ENCODE peak calls at places on chromosome 7, in four cellular contexts. B, Q, R and E are unnamed samples.

GRCh38 chr7:55280031-55280454 is 85.1 kb upstream of the LANCL2 start:
- DNase-seq in B (no peak), R (peak; percentile 24), Q (peak; percentile 45), E (peak; percentile 39)

GRCh38 chr7:274262-274661 is 15.7 kb upstream of the FOXL3 start:
- DNase-seq in B (no peak), R (no peak), Q (no peak), E (no peak)

GRCh38 chr7:73742753-73743641 is 4.4 kb upstream of the ABHD11 start:
- DNase-seq in B (no peak), R (no peak), Q (no peak), E (no peak)

GRCh38 chr7:83271212-83272099 is 108.8 kb upstream of the PCLO start:
- DNase-seq in Q (peak; percentile 17), B (no peak), R (no peak), E (no peak)

GRCh38 chr7:294440-295154 is 4.6 kb downstream of the FOXL3 start:
- DNase-seq in R (no peak), B (no peak), Q (no peak), E (no peak)

GRCh38 chr7:37984775-37985390 is 64.4 kb downstream of the EPDR1 start:
- DNase-seq in Q (no peak), B (no peak), R (no peak), E (no peak)

GRCh38 chr7:123748171-123748733 is 551 bp downstream of the WASL start:
- DNase-seq in B (no peak), R (peak; percentile 55), Q (no peak), E (peak; percentile 8)

GRCh38 chr7:82164813-82165212 is 278.8 kb downstream of the CACNA2D1 start:
- DNase-seq in Q (no peak), B (no peak), R (no peak), E (no peak)

GRCh38 chr7:20534543-20534942 is 80.9 kb upstream of the ABCB5 start:
- DNase-seq in R (no peak), Q (no peak), B (no peak), E (no peak)

GRCh38 chr7:156722427-156722826 is 81.9 kb downstream of the RNF32 start:
- DNase-seq in R (no peak), Q (no peak), B (no peak), E (no peak)

GRCh38 chr7:93279541-93279940 is 47.4 kb downstream of the VPS50 start:
- DNase-seq in R (no peak), Q (no peak), B (no peak), E (no peak)

GRCh38 chr7:95921543-95921942 is 149.2 kb downstream of the DYNC1I1 start:
- DNase-seq in Q (peak; percentile 15), R (no peak), B (no peak), E (no peak)

GRCh38 chr7:89332026-89332425 is 536.5 kb upstream of the TEX47 start:
- DNase-seq in R (no peak), Q (no peak), B (no peak), E (no peak)

GRCh38 chr7:151115121-151115835 is 29.0 kb downstream of the AGAP3 start:
- DNase-seq in B (no peak), R (no peak), Q (no peak), E (no peak)

GRCh38 chr7:4245866-4246470 is 436.1 kb upstream of the FOXK1 start:
- DNase-seq in Q (no peak), R (no peak), B (no peak), E (no peak)

GRCh38 chr7:106354822-106355221 is 70.0 kb upstream of the NAMPT start:
- DNase-seq in B (no peak), R (no peak), Q (no peak), E (no peak)

GRCh38 chr7:922334-923107 is 32.0 kb downstream of the ADAP1 start:
- DNase-seq in Q (no peak), B (no peak), R (no peak), E (no peak)

GRCh38 chr7:127809285-127809702 is 157.3 kb downstream of the SND1 start:
- DNase-seq in Q (no peak), R (no peak), B (no peak), E (no peak)

GRCh38 chr7:128167791-128168666 is 73.0 kb upstream of the LEP start:
- DNase-seq in Q (no peak), R (no peak), B (no peak), E (no peak)

GRCh38 chr7:132084776-132085388 is 491.4 kb downstream of the PLXNA4 start:
- DNase-seq in B (no peak), R (no peak), Q (no peak), E (no peak)

GRCh38 chr7:51325937-51326336 is 9.3 kb upstream of the COBL start:
- DNase-seq in Q (no peak), R (no peak), B (no peak), E (no peak)

DNA sequence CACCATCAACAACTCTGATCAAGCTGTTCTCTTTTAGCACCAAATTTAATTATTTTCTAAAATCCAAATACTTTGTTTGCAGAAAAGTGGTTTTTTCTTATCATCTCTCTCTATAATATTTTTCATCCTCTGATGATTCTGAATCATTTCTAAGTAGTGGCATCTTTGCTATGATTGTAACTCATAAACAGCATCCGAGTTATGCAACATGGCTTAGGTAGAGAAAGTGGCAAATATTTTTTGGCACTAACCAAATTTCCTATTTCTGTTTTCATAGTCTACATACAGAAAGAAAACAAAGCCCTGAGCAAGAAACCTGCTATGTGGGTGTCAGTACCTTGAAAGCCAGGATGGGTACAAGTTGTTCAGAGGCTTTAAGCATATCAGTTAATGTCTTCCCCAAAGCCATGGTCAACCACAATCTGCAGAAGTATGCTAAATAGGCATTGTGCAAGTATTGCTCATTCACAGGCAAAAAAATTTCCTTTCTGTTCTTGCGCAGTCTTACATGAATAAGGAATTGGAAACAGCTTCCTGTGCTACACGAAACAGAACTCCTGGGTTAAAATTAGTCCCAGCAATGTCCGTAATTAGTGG is 325.4 kb upstream of the MAGI2 start:
- DNase-seq in B (no peak), R (no peak), Q (no peak), E (no peak)
- H3K27ac ChIP-seq in B (no peak overlapping the region), R (no peak overlapping the region), Q (no peak overlapping the region), E (no peak overlapping the region)

GRCh38 chr7:27182861-27183681 is 2.0 kb downstream of the HOXA11 start:
- DNase-seq in B (no peak), R (no peak), Q (no peak), E (no peak)

GRCh38 chr7:27182285-27182827 is 2.7 kb downstream of the HOXA11 start:
- DNase-seq in R (no peak), Q (no peak), B (no peak), E (no peak)

GRCh38 chr7:27184342-27185012 is 555 bp downstream of the HOXA11 start:
- DNase-seq in B (no peak), R (no peak), Q (no peak), E (no peak)

GRCh38 chr7:27185013-27185707 is at the start of gene HOXA11:
- DNase-seq in R (no peak), Q (no peak), B (no peak), E (peak; percentile 33)

GRCh38 chr7:27183682-27184341 is 1.2 kb downstream of the HOXA11 start:
- DNase-seq in Q (no peak), B (no peak), R (no peak), E (no peak)
- H3K27ac ChIP-seq in Q (peak overlapping the region; percentile 71), B (no peak overlapping the region), R (no peak overlapping the region), E (no peak overlapping the region)

GRCh38 chr7:75663302-75663907 is 75.3 kb downstream of the HIP1 start:
- DNase-seq in R (no peak), Q (no peak), B (no peak), E (no peak)
- H3K27ac ChIP-seq in R (no peak overlapping the region), Q (no peak overlapping the region), B (peak overlapping the region; percentile 71), E (no peak overlapping the region)

DNA sequence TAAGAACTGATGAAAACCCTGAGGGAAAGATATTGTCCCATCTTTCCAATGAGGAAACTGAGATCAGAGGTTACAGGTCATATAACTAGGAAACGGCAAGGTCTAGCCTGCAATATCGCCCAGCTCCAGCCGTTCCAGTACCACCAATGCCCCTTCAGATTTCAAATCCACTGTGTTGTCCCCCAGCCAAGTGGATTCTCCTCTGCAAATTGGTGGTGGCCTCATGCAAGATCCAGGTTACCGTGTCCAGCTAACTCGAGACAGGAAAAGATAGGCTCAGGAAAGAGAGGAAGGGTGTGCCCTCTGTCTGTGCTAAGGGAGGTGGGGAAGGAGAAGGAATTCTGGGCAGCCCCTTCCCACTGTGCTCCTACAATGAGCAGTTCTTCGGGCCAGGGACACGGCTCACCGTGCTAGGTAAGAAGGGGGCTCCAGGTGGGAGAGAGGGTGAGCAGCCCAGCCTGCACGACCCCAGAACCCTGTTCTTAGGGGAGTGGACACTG is 25.3 kb downstream of the PRSS2 start:
- DNase-seq in B (no peak), Q (no peak), R (no peak), E (no peak)
- H3K27ac ChIP-seq in B (no peak overlapping the region), Q (no peak overlapping the region), R (no peak overlapping the region), E (peak overlapping the region; percentile 99)

DNA sequence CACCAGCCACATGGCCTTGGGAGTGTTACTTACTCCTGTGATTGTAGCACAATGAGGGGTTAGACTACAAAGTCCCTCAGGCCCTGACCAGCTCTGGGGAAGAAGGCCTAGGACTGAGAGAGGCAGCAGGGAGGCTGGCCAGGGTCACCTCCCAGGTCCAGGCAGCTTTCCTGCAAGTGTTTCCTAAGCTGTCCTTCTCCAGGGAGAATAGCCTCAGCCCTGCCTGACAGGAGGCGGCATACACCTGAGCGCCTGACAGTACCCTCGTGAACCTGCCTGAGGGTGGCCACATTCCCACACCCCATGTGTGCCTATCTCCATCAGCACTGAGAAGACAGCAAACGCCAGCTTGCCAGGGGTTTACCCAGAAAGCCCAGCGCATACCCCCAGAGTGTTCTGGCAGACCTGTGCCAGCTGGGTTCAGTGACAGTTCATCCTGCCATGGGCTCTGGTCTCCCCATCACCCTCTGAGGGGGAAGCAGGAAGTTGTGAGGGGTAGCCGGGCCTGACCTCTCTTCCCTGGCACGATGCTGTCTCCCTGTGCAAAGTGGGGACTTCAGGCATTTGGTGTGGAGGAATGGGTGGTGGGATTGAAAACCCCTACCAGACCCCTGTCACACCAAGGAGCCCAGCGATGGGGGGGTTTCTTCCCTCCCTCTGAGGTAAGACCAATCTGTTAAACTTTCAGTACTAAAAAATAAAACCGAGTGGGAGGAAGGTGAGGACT is 56.3 kb upstream of the CAMK2B start:
- DNase-seq in B (no peak), Q (no peak), R (no peak), E (no peak)
- H3K27ac ChIP-seq in B (peak overlapping the region; percentile 84), Q (no peak overlapping the region), R (no peak overlapping the region), E (no peak overlapping the region)

GRCh38 chr7:5769571-5769970 is 11.9 kb downstream of the RNF216 start:
- DNase-seq in R (no peak), Q (no peak), B (no peak), E (no peak)

GRCh38 chr7:5767066-5767465 is 14.4 kb downstream of the RNF216 start:
- DNase-seq in R (no peak), Q (no peak), B (no peak), E (no peak)

GRCh38 chr7:5766321-5766761 is 15.1 kb downstream of the RNF216 start:
- DNase-seq in Q (no peak), R (no peak), B (no peak), E (no peak)
- H3K27ac ChIP-seq in Q (no peak overlapping the region), R (no peak overlapping the region), B (no peak overlapping the region), E (no peak overlapping the region)

GRCh38 chr7:115008465-115009114 is 86.7 kb downstream of the MDFIC start:
- DNase-seq in B (no peak), R (peak; percentile 84), Q (no peak), E (no peak)
- H3K27ac ChIP-seq in B (no peak overlapping the region), R (peak overlapping the region; percentile 69), Q (no peak overlapping the region), E (peak overlapping the region; percentile 57)

GRCh38 chr7:117015258-117016184 is 62.2 kb downstream of the ST7 start:
- DNase-seq in R (no peak), B (no peak), Q (no peak), E (no peak)
- H3K27ac ChIP-seq in R (peak overlapping the region; percentile 62), B (no peak overlapping the region), Q (peak overlapping the region; percentile 82), E (no peak overlapping the region)